ENCODE peak calls at places on chromosome X, in eight cellular contexts. U is cardiac muscle cell; I is CD4-positive, alpha-beta T cell; Y is activated T-cell treated with anti-CD3 and anti-CD28 coated beads for 24 hours; O is stimulated activated CD4-positive, alpha-beta T cell treated with anti-CD3 and anti-CD28 coated beads, TNF-alpha, amount 100 ng/mL, for 48 hours; F is GM03348; C is T-helper 1 cell; G is non-pigmented ciliary epithelial cell. E is an unnamed sample.

GRCh38 chrX:40729923-40730584 is 5.3 kb downstream of the MED14 start:
- DNase-seq in G (no peak), F (no peak), Y (no peak), I (no peak), O (no peak), C (no peak), U (no peak), E (no peak)

GRCh38 chrX:69238153-69238959 is 73.1 kb upstream of the PJA1 start:
- DNase-seq in F (peak; percentile 22), Y (no peak), G (no peak), U (peak; percentile 37), I (no peak), O (no peak), C (no peak), E (no peak)

GRCh38 chrX:152641996-152642395 is 4.3 kb downstream of the GABRQ start:
- DNase-seq in Y (no peak), I (no peak), G (no peak), C (no peak), O (no peak), F (no peak), U (peak; percentile 42), E (no peak)

GRCh38 chrX:68989456-68989855 is 160.6 kb downstream of the EFNB1 start:
- DNase-seq in Y (no peak), G (no peak), C (no peak), I (no peak), U (peak; percentile 1), O (no peak), F (no peak), E (no peak)

GRCh38 chrX:3939967-3940610 is 226.6 kb upstream of the PRKX start:
- DNase-seq in F (peak; percentile 42), I (no peak), Y (no peak), U (peak; percentile 21), G (no peak), O (no peak), C (no peak), E (peak; percentile 25)

GRCh38 chrX:115452256-115452655 is 108.7 kb upstream of the PLS3 start:
- DNase-seq in Y (no peak), O (no peak), C (no peak), U (no peak), F (peak; percentile 3), G (no peak), I (no peak), E (no peak)

GRCh38 chrX:44400588-44400987 is 57.1 kb upstream of the EFHC2 start:
- DNase-seq in C (no peak), G (peak; percentile 89), I (no peak), F (peak; percentile 49), O (peak; percentile 32), Y (peak; percentile 2), U (no peak), E (no peak)

GRCh38 chrX:31546130-31546529 is 474.3 kb upstream of the FTHL17 start:
- DNase-seq in I (no peak), U (no peak), F (peak; percentile 71), G (peak; percentile 62), C (no peak), O (no peak), Y (no peak), E (no peak)

GRCh38 chrX:48465336-48465933 is 4.6 kb downstream of the SLC38A5 start:
- DNase-seq in F (peak; percentile 75), U (no peak), Y (no peak), O (no peak), G (peak; percentile 80), C (no peak), I (no peak), E (no peak)

GRCh38 chrX:14872355-14872754 is 514 bp downstream of the FANCB start:
- DNase-seq in G (no peak), O (no peak), U (no peak), C (no peak), I (no peak), F (no peak), Y (no peak), E (no peak)

GRCh38 chrX:123167621-123168020 is 16.5 kb upstream of the GRIA3 start:
- DNase-seq in Y (no peak), I (no peak), C (no peak), O (no peak), G (no peak), F (no peak), U (no peak), E (no peak)

GRCh38 chrX:56382278-56382677 is 150.1 kb downstream of the KLF8 start:
- DNase-seq in U (no peak), I (no peak), O (no peak), G (no peak), F (no peak), C (no peak), Y (no peak), E (no peak)

GRCh38 chrX:15663439-15663838 is 1.2 kb downstream of the CLTRN start:
- DNase-seq in Y (no peak), G (no peak), I (no peak), C (no peak), F (no peak), O (no peak), U (no peak), E (no peak)

GRCh38 chrX:111874241-111874640 is 1.7 kb upstream of the TRPC5OS start:
- DNase-seq in C (no peak), G (no peak), I (no peak), U (no peak), Y (no peak), F (no peak), O (no peak), E (no peak)

GRCh38 chrX:15413101-15413500 is 28.9 kb upstream of the VEGFD start:
- DNase-seq in F (no peak), O (no peak), U (no peak), I (no peak), C (no peak), Y (no peak), G (no peak), E (no peak)

GRCh38 chrX:8323356-8323755 is 141.3 kb upstream of the VCX3B start:
- DNase-seq in U (no peak), F (no peak), Y (no peak), G (no peak), C (no peak), O (no peak), I (no peak), E (no peak)

GRCh38 chrX:123487674-123488073 is 245.2 kb downstream of the THOC2 start:
- DNase-seq in I (no peak), C (no peak), Y (no peak), O (no peak), G (no peak), U (no peak), F (peak; percentile 6), E (no peak)

GRCh38 chrX:43822015-43822414 is 60.2 kb downstream of the MAOB start:
- DNase-seq in Y (no peak), O (no peak), I (no peak), G (no peak), U (no peak), F (peak; percentile 3), C (no peak), E (no peak)

GRCh38 chrX:24266996-24267395 is 46.9 kb downstream of the SUPT20HL2 start:
- DNase-seq in C (no peak), F (no peak), I (no peak), G (no peak), Y (no peak), U (no peak), O (no peak), E (no peak)

GRCh38 chrX:49879656-49880277 is 483 bp downstream of the USP27X start:
- DNase-seq in U (peak; percentile 32), Y (no peak), C (no peak), F (no peak), G (no peak), O (no peak), I (no peak), E (no peak)

GRCh38 chrX:35016051-35016450 is 73.5 kb downstream of the FAM47B start:
- DNase-seq in C (no peak), O (no peak), G (no peak), Y (no peak), U (peak; percentile 17), F (no peak), I (no peak), E (no peak)

GRCh38 chrX:145844886-145845285 is 27.3 kb downstream of the SLITRK2 start:
- DNase-seq in U (no peak), G (no peak), I (no peak), F (no peak), O (no peak), C (no peak), Y (no peak), E (no peak)

GRCh38 chrX:103404225-103405008 is 28.1 kb downstream of the BEX3 start:
- DNase-seq in F (peak; percentile 67), G (peak; percentile 49), C (peak; percentile 13), I (peak; percentile 1), U (peak; percentile 84), Y (peak; percentile 25), O (peak; percentile 45), E (peak; percentile 53)

GRCh38 chrX:133542476-133542875 is 127.2 kb upstream of the GPC4 start:
- DNase-seq in G (no peak), I (no peak), U (no peak), F (peak; percentile 5), O (no peak), Y (no peak), C (no peak), E (no peak)

GRCh38 chrX:13091111-13091765 is 46.8 kb upstream of the FAM9C start:
- DNase-seq in O (no peak), Y (no peak), I (no peak), U (no peak), F (no peak), G (no peak), C (no peak), E (no peak)

GRCh38 chrX:30943984-30944383 is 54.9 kb upstream of the TAB3 start:
- DNase-seq in Y (no peak), I (no peak), C (no peak), F (no peak), O (no peak), U (no peak), G (no peak), E (no peak)

GRCh38 chrX:66553973-66554372 is 84.9 kb downstream of the EDA2R start:
- DNase-seq in F (no peak), C (no peak), Y (no peak), I (no peak), G (no peak), U (no peak), O (no peak), E (no peak)

GRCh38 chrX:38189431-38190128 is 31.1 kb downstream of the SRPX start:
- DNase-seq in I (no peak), U (no peak), Y (no peak), G (no peak), C (no peak), O (no peak), F (no peak), E (no peak)

GRCh38 chrX:40165206-40165605 is 67.4 kb upstream of the BCOR start:
- DNase-seq in F (no peak), U (no peak), C (no peak), I (no peak), Y (no peak), O (no peak), G (no peak), E (no peak)

GRCh38 chrX:41095174-41095573 is 9.9 kb downstream of the USP9X start:
- DNase-seq in Y (no peak), O (no peak), F (no peak), I (no peak), G (no peak), U (no peak), C (no peak), E (no peak)

GRCh38 chrX:149760965-149761364 is 12.9 kb upstream of the HSFX1 start:
- DNase-seq in C (no peak), Y (no peak), F (no peak), U (no peak), O (no peak), G (no peak), I (no peak), E (no peak)

GRCh38 chrX:19964017-19964710 is 26.7 kb downstream of the BCLAF3 start:
- DNase-seq in I (no peak), C (no peak), F (no peak), O (peak; percentile 19), G (no peak), Y (peak; percentile 9), U (no peak), E (peak; percentile 34)

GRCh38 chrX:38124000-38124399 is 96.7 kb downstream of the SRPX start:
- DNase-seq in F (no peak), Y (no peak), C (no peak), I (no peak), U (peak; percentile 3), G (no peak), O (no peak), E (no peak)

GRCh38 chrX:48468693-48469691 is 1.1 kb downstream of the SLC38A5 start:
- DNase-seq in G (no peak), Y (peak; percentile 26), C (peak; percentile 12), O (no peak), I (peak; percentile 36), U (no peak), F (no peak), E (no peak)

E was measured in GM13977.